ENCODE peak calls at places on chromosome 19, in six cellular contexts. U is HepG2, C is H1, K is HCT116, J is K562, G is GM12878. R is an unnamed sample.

GRCh38 chr19:3683405-3683865 is 16.8 kb downstream of the PIP5K1C start:
- DNase-seq in C (no peak), U (no peak), G (no peak), K (no peak), J (peak; percentile 67), R (peak; percentile 67)

GRCh38 chr19:2129892-2130770 is 21.2 kb downstream of the AP3D1 start:
- DNase-seq in C (no peak), K (no peak), G (no peak), U (no peak), J (no peak), R (no peak)

GRCh38 chr19:10151521-10151920 is 31.8 kb upstream of the EIF3G start:
- DNase-seq in J (no peak), C (no peak), K (no peak), U (no peak), G (no peak), R (no peak)

GRCh38 chr19:40827386-40828247 is 22.6 kb downstream of the CYP2A6 start:
- DNase-seq in K (no peak), G (no peak), C (no peak), U (no peak), J (no peak), R (no peak)

GRCh38 chr19:7904074-7905020 is 670 bp downstream of the MAP2K7 start:
- DNase-seq in G (no peak), C (no peak), K (no peak), J (peak; percentile 84), U (no peak), R (no peak)

GRCh38 chr19:55027472-55028337 is 10.4 kb downstream of the GP6 start:
- DNase-seq in K (peak; percentile 7), J (peak; percentile 65), C (no peak), U (peak; percentile 21), G (no peak), R (no peak)

GRCh38 chr19:37926711-37927110 is 19.7 kb downstream of the SIPA1L3 start:
- DNase-seq in K (no peak), J (no peak), U (no peak), C (no peak), G (no peak), R (no peak)

GRCh38 chr19:51531349-51532315 is at the start of gene SIGLEC6:
- DNase-seq in K (no peak), J (no peak), U (no peak), C (no peak), G (peak; percentile 25), R (peak; percentile 48)

GRCh38 chr19:17553256-17553655 is 2.2 kb upstream of the COLGALT1 start:
- DNase-seq in U (no peak), K (no peak), C (no peak), J (peak; percentile 35), G (no peak), R (no peak)

GRCh38 chr19:4108767-4109625 is 14.9 kb downstream of the MAP2K2 start:
- DNase-seq in G (peak; percentile 79), K (no peak), U (no peak), C (no peak), J (no peak), R (no peak)

GRCh38 chr19:16338470-16339360 is 14.1 kb downstream of the KLF2 start:
- DNase-seq in G (peak; percentile 59), U (peak; percentile 28), C (no peak), J (no peak), K (peak; percentile 56), R (no peak)

GRCh38 chr19:10808937-10809655 is 26.9 kb downstream of the TMED1 start:
- DNase-seq in U (no peak), G (no peak), J (peak; percentile 43), K (peak; percentile 44), C (no peak), R (no peak)

GRCh38 chr19:7067716-7068115 is 1.8 kb upstream of the ZNF557 start:
- DNase-seq in U (no peak), J (no peak), K (no peak), C (no peak), G (no peak), R (no peak)

GRCh38 chr19:16456652-16457194 is 15.0 kb downstream of the EPS15L1 start:
- DNase-seq in G (no peak), J (no peak), C (peak; percentile 57), U (no peak), K (no peak), R (peak; percentile 28)

GRCh38 chr19:51761696-51762095 is 716 bp downstream of the FPR2 start:
- DNase-seq in J (no peak), K (no peak), U (no peak), C (no peak), G (no peak), R (no peak)

GRCh38 chr19:42442833-42443232 is at the start of gene CXCL17:
- DNase-seq in U (no peak), K (no peak), G (no peak), C (no peak), J (no peak), R (no peak)

GRCh38 chr19:33456845-33457220 is 64.8 kb downstream of the PEPD start:
- DNase-seq in C (no peak), K (no peak), J (no peak), U (no peak), G (no peak), R (no peak)

GRCh38 chr19:34501339-34502320 is 20.1 kb downstream of the WTIP start:
- DNase-seq in G (peak; percentile 25), U (peak; percentile 76), C (peak; percentile 100), K (peak; percentile 69), J (peak; percentile 94), R (peak; percentile 97)

GRCh38 chr19:582497-583197 is 7.0 kb upstream of the HCN2 start:
- DNase-seq in J (no peak), U (no peak), K (no peak), C (no peak), G (no peak), R (no peak)

GRCh38 chr19:2885736-2886135 is 15.0 kb upstream of the ZNF57 start:
- DNase-seq in C (no peak), K (no peak), U (no peak), G (no peak), J (no peak), R (no peak)

GRCh38 chr19:9836021-9836420 is 903 bp downstream of the PIN1 start:
- DNase-seq in K (no peak), C (no peak), J (peak; percentile 17), G (no peak), U (no peak), R (no peak)

GRCh38 chr19:41434450-41434849 is 5.3 kb downstream of the DMAC2 start:
- DNase-seq in K (no peak), J (no peak), G (no peak), C (no peak), U (no peak), R (no peak)

GRCh38 chr19:36051236-36051635 is 2.8 kb downstream of the THAP8 start:
- DNase-seq in K (peak; percentile 33), J (peak; percentile 49), C (peak; percentile 66), U (peak; percentile 56), G (no peak), R (peak; percentile 73)

GRCh38 chr19:31548941-31549340 is 199.7 kb upstream of the TSHZ3 start:
- DNase-seq in C (no peak), U (no peak), K (no peak), G (no peak), J (no peak), R (peak; percentile 34)

GRCh38 chr19:8500158-8500557 is 2.3 kb downstream of the PRAM1 start:
- DNase-seq in C (no peak), G (no peak), U (no peak), K (no peak), J (no peak), R (no peak)

GRCh38 chr19:18781885-18782527 is 9.1 kb downstream of the COMP start:
- DNase-seq in C (no peak), U (no peak), G (no peak), J (no peak), K (no peak), R (no peak)

GRCh38 chr19:18782559-18783225 is 8.4 kb downstream of the COMP start:
- DNase-seq in J (no peak), U (no peak), C (no peak), K (no peak), G (no peak), R (no peak)

GRCh38 chr19:18784786-18785120 is 6.4 kb downstream of the COMP start:
- DNase-seq in G (no peak), U (no peak), J (no peak), C (no peak), K (no peak), R (no peak)

GRCh38 chr19:18783958-18784785 is 6.9 kb downstream of the COMP start:
- DNase-seq in C (no peak), G (no peak), J (no peak), K (no peak), U (no peak), R (no peak)

GRCh38 chr19:18785179-18786124 is 5.7 kb downstream of the COMP start:
- DNase-seq in K (peak; percentile 60), J (peak; percentile 100), C (peak; percentile 98), G (no peak), U (peak; percentile 65), R (peak; percentile 98)
- TF ChIP-seq ATF3 in K (no peak), J (no peak), C (no peak), G (no peak), U (no peak), R (no peak)

GRCh38 chr19:44939668-44940067 is 2.4 kb upstream of the APOC4 start:
- DNase-seq in J (no peak), C (no peak), K (no peak), G (no peak), U (peak; percentile 83), R (no peak)
- TF ChIP-seq ATF3 in J (no peak), C (no peak), K (no peak), G (no peak), U (no peak), R (no peak)

GRCh38 chr19:49213791-49214190 is 56.2 kb downstream of the TRPM4 start:
- DNase-seq in C (peak; percentile 72), G (no peak), J (peak; percentile 69), U (no peak), K (no peak), R (peak; percentile 70)

GRCh38 chr19:49212302-49212701 is 54.7 kb downstream of the TRPM4 start:
- DNase-seq in J (peak; percentile 32), G (no peak), U (no peak), C (no peak), K (no peak), R (no peak)

GRCh38 chr19:49210901-49211451 is 53.4 kb downstream of the TRPM4 start:
- DNase-seq in G (no peak), J (no peak), K (no peak), C (no peak), U (no peak), R (no peak)

GRCh38 chr19:49214701-49215100 is 57.1 kb downstream of the TRPM4 start:
- DNase-seq in J (peak; percentile 1), C (no peak), U (no peak), G (no peak), K (no peak), R (no peak)

GRCh38 chr19:49210108-49210900 is 52.7 kb downstream of the TRPM4 start:
- DNase-seq in U (no peak), K (no peak), G (no peak), J (peak; percentile 93), C (peak; percentile 91), R (peak; percentile 96)
- TF ChIP-seq ATF3 in U (no peak), K (no peak), G (no peak), J (no peak), C (no peak), R (no peak)

DNA sequence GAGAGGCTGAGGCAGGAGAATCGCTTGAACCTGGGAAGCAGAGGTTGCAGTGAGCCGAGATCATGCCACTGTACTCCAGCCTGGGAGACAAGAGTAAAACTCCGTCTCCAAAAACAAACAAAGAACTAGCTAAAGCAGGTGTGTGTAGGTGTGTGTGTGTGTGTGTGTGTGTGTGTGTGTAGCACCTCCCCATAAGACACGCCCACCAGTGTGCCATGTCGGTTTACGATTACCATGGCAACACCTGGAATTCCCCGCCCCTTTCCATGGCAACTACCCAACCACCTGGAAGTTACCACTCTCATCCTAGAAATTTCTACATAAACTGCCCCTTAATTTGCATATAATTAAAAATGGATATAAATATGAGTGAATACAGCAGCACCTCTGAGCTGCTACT is 81.0 kb upstream of the ADGRE5 start:
- DNase-seq in G (no peak), J (no peak), K (peak; percentile 55), U (no peak), C (no peak), R (peak; percentile 59)
- TF ChIP-seq ATF3 in G (no peak), J (no peak), K (no peak), U (no peak), C (no peak), R (no peak)

R was measured in WTC11.